ENCODE peak calls at places on chromosomes 13 and 19, in seven cellular contexts. One of them, this sample, is unnamed.

GRCh38 chr13:99442273-99442895 is 58.9 kb upstream of the TM9SF2 start:
- DNase-seq in endothelial cell: peak; percentile 42
- DNase-seq in fibroblast of lung: peak; percentile 27
- DNase-seq in WTC11: peak; percentile 27
- DNase-seq in cardiac fibroblast: peak; percentile 74
- DNase-seq in BE2C: peak; percentile 35
- DNase-seq in ascending aorta: no peak
- DNase-seq in this sample: no peak

GRCh38 chr19:1893791-1894190 is 8.5 kb upstream of the ABHD17A start:
- DNase-seq in endothelial cell: no peak
- DNase-seq in fibroblast of lung: no peak
- DNase-seq in WTC11: no peak
- DNase-seq in cardiac fibroblast: no peak
- DNase-seq in BE2C: no peak
- DNase-seq in ascending aorta: no peak
- DNase-seq in this sample: no peak

GRCh38 chr13:42478531-42479156 is 95.3 kb upstream of the TNFSF11 start:
- DNase-seq in endothelial cell: peak; percentile 7
- DNase-seq in fibroblast of lung: no peak
- DNase-seq in WTC11: no peak
- DNase-seq in cardiac fibroblast: peak; percentile 59
- DNase-seq in BE2C: no peak
- DNase-seq in ascending aorta: no peak
- DNase-seq in this sample: no peak

GRCh38 chr13:73040968-73041580 is 17.7 kb upstream of the KLF5 start:
- DNase-seq in endothelial cell: no peak
- DNase-seq in fibroblast of lung: no peak
- DNase-seq in WTC11: no peak
- DNase-seq in cardiac fibroblast: no peak
- DNase-seq in BE2C: no peak
- DNase-seq in ascending aorta: no peak
- DNase-seq in this sample: no peak

GRCh38 chr19:40119380-40119779 is 28.6 kb upstream of the ZNF780A start:
- DNase-seq in endothelial cell: no peak
- DNase-seq in fibroblast of lung: no peak
- DNase-seq in WTC11: no peak
- DNase-seq in cardiac fibroblast: no peak
- DNase-seq in BE2C: no peak
- DNase-seq in ascending aorta: no peak
- DNase-seq in this sample: no peak

GRCh38 chr19:53892981-53893325 is 11.0 kb downstream of the PRKCG start:
- DNase-seq in endothelial cell: no peak
- DNase-seq in fibroblast of lung: no peak
- DNase-seq in WTC11: peak; percentile 69
- DNase-seq in cardiac fibroblast: no peak
- DNase-seq in BE2C: peak; percentile 43
- DNase-seq in ascending aorta: no peak
- DNase-seq in this sample: no peak

GRCh38 chr19:17183271-17183757 is 31.8 kb upstream of the USE1 start:
- DNase-seq in endothelial cell: no peak
- DNase-seq in fibroblast of lung: no peak
- DNase-seq in WTC11: no peak
- DNase-seq in cardiac fibroblast: no peak
- DNase-seq in BE2C: no peak
- DNase-seq in ascending aorta: no peak
- DNase-seq in this sample: no peak

GRCh38 chr13:89382986-89383385 is 1711.8 kb downstream of the SLITRK5 start:
- DNase-seq in endothelial cell: no peak
- DNase-seq in fibroblast of lung: no peak
- DNase-seq in WTC11: no peak
- DNase-seq in cardiac fibroblast: no peak
- DNase-seq in BE2C: no peak
- DNase-seq in ascending aorta: no peak
- DNase-seq in this sample: no peak

GRCh38 chr13:84606616-84607015 is 724.3 kb upstream of the SLITRK1 start:
- DNase-seq in endothelial cell: no peak
- DNase-seq in fibroblast of lung: peak; percentile 15
- DNase-seq in WTC11: no peak
- DNase-seq in cardiac fibroblast: no peak
- DNase-seq in BE2C: no peak
- DNase-seq in ascending aorta: no peak
- DNase-seq in this sample: no peak

GRCh38 chr19:29283366-29283765 is 70.4 kb upstream of the UQCRFS1 start:
- DNase-seq in endothelial cell: no peak
- DNase-seq in fibroblast of lung: no peak
- DNase-seq in WTC11: no peak
- DNase-seq in cardiac fibroblast: no peak
- DNase-seq in BE2C: no peak
- DNase-seq in ascending aorta: no peak
- DNase-seq in this sample: no peak

GRCh38 chr13:34025746-34026145 is 207.8 kb downstream of the RFC3 start:
- DNase-seq in endothelial cell: no peak
- DNase-seq in fibroblast of lung: peak; percentile 89
- DNase-seq in WTC11: no peak
- DNase-seq in cardiac fibroblast: peak; percentile 54
- DNase-seq in BE2C: no peak
- DNase-seq in ascending aorta: no peak
- DNase-seq in this sample: no peak

GRCh38 chr19:9431475-9431874 is 3.9 kb downstream of the ZNF266 start:
- DNase-seq in endothelial cell: peak; percentile 18
- DNase-seq in fibroblast of lung: no peak
- DNase-seq in WTC11: peak; percentile 87
- DNase-seq in cardiac fibroblast: peak; percentile 82
- DNase-seq in BE2C: peak; percentile 55
- DNase-seq in ascending aorta: no peak
- DNase-seq in this sample: no peak

GRCh38 chr19:2970201-2970838 is 7.0 kb upstream of the TLE6 start:
- DNase-seq in endothelial cell: no peak
- DNase-seq in fibroblast of lung: peak; percentile 8
- DNase-seq in WTC11: no peak
- DNase-seq in cardiac fibroblast: peak; percentile 60
- DNase-seq in BE2C: no peak
- DNase-seq in ascending aorta: no peak
- DNase-seq in this sample: no peak

GRCh38 chr13:97802213-97802612 is 151.3 kb upstream of the IPO5 start:
- DNase-seq in endothelial cell: no peak
- DNase-seq in fibroblast of lung: no peak
- DNase-seq in WTC11: no peak
- DNase-seq in cardiac fibroblast: no peak
- DNase-seq in BE2C: no peak
- DNase-seq in ascending aorta: no peak
- DNase-seq in this sample: no peak

GRCh38 chr19:5271145-5271544 is 69.5 kb downstream of the PTPRS start:
- DNase-seq in endothelial cell: no peak
- DNase-seq in fibroblast of lung: no peak
- DNase-seq in WTC11: no peak
- DNase-seq in cardiac fibroblast: peak; percentile 9
- DNase-seq in BE2C: no peak
- DNase-seq in ascending aorta: no peak
- DNase-seq in this sample: no peak

GRCh38 chr13:72805663-72806341 is 23.9 kb downstream of the PIBF1 start:
- DNase-seq in endothelial cell: no peak
- DNase-seq in fibroblast of lung: no peak
- DNase-seq in WTC11: no peak
- DNase-seq in cardiac fibroblast: peak; percentile 21
- DNase-seq in BE2C: no peak
- DNase-seq in ascending aorta: no peak
- DNase-seq in this sample: no peak

GRCh38 chr13:71591380-71591779 is 275.6 kb downstream of the DACH1 start:
- DNase-seq in endothelial cell: no peak
- DNase-seq in fibroblast of lung: no peak
- DNase-seq in WTC11: no peak
- DNase-seq in cardiac fibroblast: no peak
- DNase-seq in BE2C: no peak
- DNase-seq in ascending aorta: no peak
- DNase-seq in this sample: no peak

GRCh38 chr13:31048521-31048920 is 113.2 kb downstream of the HSPH1 start:
- DNase-seq in endothelial cell: no peak
- DNase-seq in fibroblast of lung: peak; percentile 48
- DNase-seq in WTC11: no peak
- DNase-seq in cardiac fibroblast: peak; percentile 18
- DNase-seq in BE2C: no peak
- DNase-seq in ascending aorta: peak; percentile 24
- DNase-seq in this sample: no peak

GRCh38 chr19:42184401-42184861 is 33.0 kb downstream of the DEDD2 start:
- DNase-seq in endothelial cell: peak; percentile 84
- DNase-seq in fibroblast of lung: peak; percentile 84
- DNase-seq in WTC11: peak; percentile 96
- DNase-seq in cardiac fibroblast: peak; percentile 90
- DNase-seq in BE2C: peak; percentile 87
- DNase-seq in ascending aorta: peak; percentile 87
- DNase-seq in this sample: peak; percentile 77

GRCh38 chr19:6417713-6418561 is 6.7 kb downstream of the KHSRP start:
- DNase-seq in endothelial cell: peak; percentile 34
- DNase-seq in fibroblast of lung: peak; percentile 13
- DNase-seq in WTC11: peak; percentile 36
- DNase-seq in cardiac fibroblast: peak; percentile 24
- DNase-seq in BE2C: peak; percentile 47
- DNase-seq in ascending aorta: no peak
- DNase-seq in this sample: no peak
- TF ChIP-seq CTCF in endothelial cell: no peak
- TF ChIP-seq CTCF in fibroblast of lung: peak; percentile 32
- TF ChIP-seq CTCF in WTC11: no peak
- TF ChIP-seq CTCF in cardiac fibroblast: peak; percentile 42
- TF ChIP-seq CTCF in BE2C: peak; percentile 30
- TF ChIP-seq CTCF in ascending aorta: no peak
- TF ChIP-seq CTCF in this sample: no peak

DNA sequence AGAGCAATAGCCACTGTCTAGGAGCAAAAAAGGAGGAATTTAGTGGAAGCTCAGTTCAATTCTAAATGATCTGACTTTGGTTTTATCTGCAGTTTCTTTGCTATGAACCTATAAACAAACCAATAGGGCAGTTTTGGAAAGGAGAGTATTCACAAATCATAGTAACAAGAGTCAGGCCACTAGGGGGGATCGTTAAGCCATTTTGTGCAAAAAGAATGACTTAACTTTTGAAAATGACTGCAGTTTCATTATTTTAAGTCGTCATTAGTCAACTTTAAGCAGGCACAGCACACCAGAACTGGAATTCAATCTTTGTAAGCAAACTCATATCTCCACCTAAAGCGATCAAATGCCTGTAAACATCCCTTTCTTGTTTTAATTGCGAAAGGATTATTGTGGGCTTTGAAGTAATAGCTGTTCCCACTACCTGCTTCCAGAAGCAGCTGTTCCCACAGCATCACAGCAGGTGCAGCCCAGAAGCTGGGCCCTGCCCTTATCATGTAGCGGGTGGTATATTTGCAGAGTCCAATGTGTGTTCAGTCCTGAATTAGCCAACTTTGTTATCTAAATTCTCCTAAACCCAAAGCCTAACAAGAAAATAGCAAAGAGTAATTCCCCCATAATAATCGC is 51.5 kb downstream of the SOX21 start:
- DNase-seq in endothelial cell: peak; percentile 15
- DNase-seq in fibroblast of lung: peak; percentile 11
- DNase-seq in WTC11: no peak
- DNase-seq in cardiac fibroblast: peak; percentile 42
- DNase-seq in BE2C: no peak
- DNase-seq in ascending aorta: no peak
- DNase-seq in this sample: no peak
- TF ChIP-seq CTCF in endothelial cell: no peak
- TF ChIP-seq CTCF in fibroblast of lung: peak; percentile 35
- TF ChIP-seq CTCF in WTC11: peak; percentile 22
- TF ChIP-seq CTCF in cardiac fibroblast: peak; percentile 20
- TF ChIP-seq CTCF in BE2C: peak; percentile 41
- TF ChIP-seq CTCF in ascending aorta: no peak
- TF ChIP-seq CTCF in this sample: no peak

DNA sequence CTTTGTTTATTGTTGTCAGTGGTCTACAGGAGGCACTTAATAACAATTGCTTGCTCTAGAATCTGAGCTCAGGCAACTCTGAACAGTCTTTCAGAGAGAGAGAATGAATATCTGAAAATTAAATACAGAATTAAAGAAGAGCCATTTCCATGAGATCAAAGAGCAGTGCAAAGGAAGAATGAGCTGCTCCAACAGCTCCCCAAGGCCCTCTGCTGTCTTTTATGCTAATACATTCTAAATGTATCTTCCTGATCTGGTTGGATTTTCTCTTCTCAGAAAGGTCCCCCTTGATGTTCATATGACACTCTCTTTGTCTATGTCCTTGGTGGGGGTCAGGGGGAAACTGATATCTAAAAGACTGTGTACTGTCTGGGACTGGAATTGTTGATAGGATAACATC is 1029.6 kb downstream of the PCDH9 start:
- DNase-seq in endothelial cell: no peak
- DNase-seq in fibroblast of lung: no peak
- DNase-seq in WTC11: no peak
- DNase-seq in cardiac fibroblast: peak; percentile 33
- DNase-seq in BE2C: no peak
- DNase-seq in ascending aorta: no peak
- DNase-seq in this sample: no peak
- TF ChIP-seq CTCF in endothelial cell: no peak
- TF ChIP-seq CTCF in fibroblast of lung: no peak
- TF ChIP-seq CTCF in WTC11: no peak
- TF ChIP-seq CTCF in cardiac fibroblast: peak; percentile 6
- TF ChIP-seq CTCF in BE2C: peak; percentile 10
- TF ChIP-seq CTCF in ascending aorta: no peak
- TF ChIP-seq CTCF in this sample: no peak

GRCh38 chr13:110505594-110505993 is 55.9 kb downstream of the RAB20 start:
- DNase-seq in endothelial cell: no peak
- DNase-seq in fibroblast of lung: no peak
- DNase-seq in WTC11: no peak
- DNase-seq in cardiac fibroblast: no peak
- DNase-seq in BE2C: no peak
- DNase-seq in ascending aorta: no peak
- DNase-seq in this sample: no peak

GRCh38 chr13:110509478-110509926 is 52.0 kb downstream of the RAB20 start:
- DNase-seq in endothelial cell: no peak
- DNase-seq in fibroblast of lung: no peak
- DNase-seq in WTC11: no peak
- DNase-seq in cardiac fibroblast: no peak
- DNase-seq in BE2C: no peak
- DNase-seq in ascending aorta: no peak
- DNase-seq in this sample: no peak

GRCh38 chr13:110506859-110507566 is 54.5 kb downstream of the RAB20 start:
- DNase-seq in endothelial cell: no peak
- DNase-seq in fibroblast of lung: peak; percentile 23
- DNase-seq in WTC11: no peak
- DNase-seq in cardiac fibroblast: peak; percentile 45
- DNase-seq in BE2C: no peak
- DNase-seq in ascending aorta: peak; percentile 89
- DNase-seq in this sample: peak; percentile 86

GRCh38 chr13:110506396-110506795 is 55.1 kb downstream of the RAB20 start:
- DNase-seq in endothelial cell: no peak
- DNase-seq in fibroblast of lung: no peak
- DNase-seq in WTC11: no peak
- DNase-seq in cardiac fibroblast: no peak
- DNase-seq in BE2C: no peak
- DNase-seq in ascending aorta: no peak
- DNase-seq in this sample: peak; percentile 66

GRCh38 chr13:110507678-110508381 is 53.7 kb downstream of the RAB20 start:
- DNase-seq in endothelial cell: no peak
- DNase-seq in fibroblast of lung: no peak
- DNase-seq in WTC11: no peak
- DNase-seq in cardiac fibroblast: no peak
- DNase-seq in BE2C: no peak
- DNase-seq in ascending aorta: no peak
- DNase-seq in this sample: peak; percentile 80
- TF ChIP-seq CTCF in endothelial cell: no peak
- TF ChIP-seq CTCF in fibroblast of lung: no peak
- TF ChIP-seq CTCF in WTC11: no peak
- TF ChIP-seq CTCF in cardiac fibroblast: peak; percentile 8
- TF ChIP-seq CTCF in BE2C: peak; percentile 4
- TF ChIP-seq CTCF in ascending aorta: no peak
- TF ChIP-seq CTCF in this sample: peak; percentile 43